ENCODE peak calls at places on chromosomes 7 and 10, in seven cellular contexts. M is A549; E is CD8-positive, alpha-beta memory T cell; B is AG04450; Q is fibroblast of lung; N is tibial artery; W is HCT116. G is an unnamed sample.
A peak's percentile ranks its signal among the peaks of the same experiment; 100 is the strongest.

GRCh38 chr7:106914018-106914607 is 49.0 kb downstream of the PIK3CG start:
- DNase-seq in N (no peak), B (no peak), W (no peak), E (no peak), M (no peak), Q (no peak), G (no peak)

GRCh38 chr7:24383055-24383454 is 99.1 kb downstream of the NPY start:
- DNase-seq in W (no peak), Q (no peak), B (no peak), M (no peak), N (no peak), E (no peak), G (no peak)

GRCh38 chr7:131097662-131098376 is 229.9 kb upstream of the MKLN1 start:
- DNase-seq in Q (no peak), B (no peak), E (no peak), M (no peak), N (no peak), W (no peak), G (no peak)

GRCh38 chr7:114414151-114415053 is at the start of gene FOXP2:
- DNase-seq in W (no peak), E (no peak), M (no peak), B (no peak), N (no peak), Q (peak; percentile 81), G (no peak)

GRCh38 chr10:1574719-1575118 is 162.6 kb downstream of the ADARB2 start:
- DNase-seq in N (peak; percentile 16), B (no peak), E (no peak), M (no peak), Q (no peak), W (no peak), G (no peak)

GRCh38 chr10:86341361-86341811 is 25.2 kb downstream of the GRID1 start:
- DNase-seq in W (no peak), E (no peak), N (peak; percentile 43), B (no peak), Q (no peak), M (no peak), G (no peak)

GRCh38 chr10:2143213-2143882 is 406.0 kb upstream of the ADARB2 start:
- DNase-seq in E (no peak), W (no peak), M (no peak), Q (no peak), B (no peak), N (no peak), G (no peak)

GRCh38 chr7:75739796-75740672 is 1.3 kb upstream of the HIP1 start:
- DNase-seq in Q (peak; percentile 64), M (no peak), E (no peak), B (no peak), N (no peak), W (no peak), G (no peak)

GRCh38 chr10:27319752-27320561 is 79.4 kb upstream of the ACBD5 start:
- DNase-seq in N (peak; percentile 69), Q (peak; percentile 52), E (no peak), B (no peak), W (no peak), M (peak; percentile 16), G (peak; percentile 49)

GRCh38 chr7:29588900-29589696 is 25.5 kb downstream of the PRR15 start:
- DNase-seq in E (no peak), Q (peak; percentile 51), W (peak; percentile 56), B (peak; percentile 8), M (peak; percentile 72), N (no peak), G (no peak)

GRCh38 chr7:96901822-96902412 is 103.4 kb upstream of the DLX6 start:
- DNase-seq in B (no peak), W (no peak), M (no peak), E (no peak), Q (no peak), N (no peak), G (no peak)

GRCh38 chr10:59271160-59271559 is 91.2 kb downstream of the FAM13C start:
- DNase-seq in W (no peak), B (no peak), M (no peak), E (no peak), Q (no peak), N (no peak), G (no peak)

GRCh38 chr7:85695041-85695990 is 508.5 kb upstream of the SEMA3D start:
- DNase-seq in N (no peak), W (no peak), E (no peak), B (no peak), Q (peak; percentile 34), M (peak; percentile 25), G (no peak)

GRCh38 chr10:734481-734880 is 45.0 kb upstream of the DIP2C start:
- DNase-seq in B (no peak), M (no peak), Q (no peak), N (no peak), W (no peak), E (no peak), G (no peak)

GRCh38 chr10:93762979-93763391 is 5.2 kb downstream of the LGI1 start:
- DNase-seq in N (no peak), Q (no peak), B (no peak), E (no peak), M (no peak), W (no peak), G (no peak)

GRCh38 chr7:43113622-43114450 is 1.4 kb downstream of the HECW1 start:
- DNase-seq in Q (peak; percentile 10), M (no peak), E (no peak), B (no peak), N (no peak), W (no peak), G (no peak)

GRCh38 chr7:41655470-41655869 is 47.4 kb downstream of the INHBA start:
- DNase-seq in E (no peak), B (no peak), W (no peak), M (no peak), N (no peak), Q (no peak), G (no peak)

GRCh38 chr7:38858281-38858884 is 50.6 kb downstream of the VPS41 start:
- DNase-seq in M (no peak), N (no peak), B (peak; percentile 33), W (no peak), E (no peak), Q (peak; percentile 54), G (no peak)

GRCh38 chr10:19556666-19557065 is 259.6 kb upstream of the PLXDC2 start:
- DNase-seq in M (no peak), W (no peak), Q (peak; percentile 21), B (no peak), N (no peak), E (no peak), G (no peak)

GRCh38 chr7:14754631-14755030 is 147.9 kb downstream of the DGKB start:
- DNase-seq in Q (peak; percentile 76), W (no peak), B (peak; percentile 8), E (no peak), N (no peak), M (no peak), G (no peak)

GRCh38 chr7:112140600-112140999 is 65.6 kb downstream of the DOCK4 start:
- DNase-seq in E (no peak), N (no peak), W (no peak), B (no peak), M (no peak), Q (no peak), G (no peak)

GRCh38 chr10:132960071-132960472 is 17.7 kb upstream of the CFAP46 start:
- DNase-seq in M (no peak), Q (no peak), B (no peak), E (no peak), W (no peak), N (peak; percentile 56), G (peak; percentile 62)

DNA sequence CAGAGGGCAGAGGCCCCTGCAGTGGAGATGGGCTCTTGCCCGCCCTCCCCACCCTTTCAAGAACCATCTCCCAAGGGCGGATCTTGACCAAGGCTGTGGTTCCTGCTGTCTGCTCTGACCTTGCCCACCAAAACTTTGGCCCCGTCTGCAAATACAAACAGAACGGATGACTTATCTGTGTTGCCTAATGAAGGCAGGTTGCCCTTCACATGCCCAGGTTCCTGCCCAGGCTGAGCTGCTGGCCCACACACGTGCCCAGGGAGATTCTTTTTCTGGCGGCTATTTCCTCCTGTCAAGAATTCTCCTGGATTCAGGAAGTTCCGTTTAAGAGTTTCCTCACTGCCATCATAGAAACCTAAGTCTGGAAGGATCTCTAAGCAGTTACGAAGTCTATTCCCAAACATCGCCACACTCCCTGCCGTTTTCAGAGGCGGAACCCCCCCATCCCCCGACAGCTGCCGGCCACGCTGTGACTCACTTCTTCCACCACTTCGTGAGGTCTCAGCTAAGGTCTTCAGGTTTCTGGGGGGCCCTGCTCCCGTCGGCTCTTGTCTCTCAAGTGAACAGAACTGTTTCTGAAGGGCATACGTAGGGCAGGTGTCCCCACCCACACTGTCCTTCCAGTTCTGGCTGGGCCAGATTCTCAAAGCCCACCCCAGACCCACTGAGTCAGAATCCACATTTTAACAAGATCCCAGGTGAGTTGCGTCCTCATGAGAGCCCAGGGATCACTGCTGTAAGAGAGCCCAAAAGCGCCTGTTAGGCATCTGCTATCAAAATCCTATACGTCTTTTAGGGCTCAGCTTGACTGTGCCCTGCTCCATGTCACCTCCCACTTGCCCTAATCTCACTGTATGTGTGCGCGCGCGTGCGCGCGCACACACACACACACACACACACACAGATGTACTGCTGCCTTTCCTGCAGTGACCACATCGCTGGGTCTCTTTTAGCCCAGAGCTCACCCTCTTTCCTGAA is 78.6 kb downstream of the PROSER2 start:
- DNase-seq in N (no peak), M (no peak), E (no peak), W (no peak), Q (no peak), B (no peak), G (no peak)
- H3K27ac ChIP-seq in N (no peak overlapping the region), M (peak overlapping the region; percentile 12), E (peak overlapping the region; percentile 43), W (no peak overlapping the region), Q (no peak overlapping the region), B (no peak overlapping the region), G (no peak overlapping the region)

GRCh38 chr10:6195376-6195775 is 7.4 kb upstream of the PFKFB3 start:
- DNase-seq in Q (no peak), W (no peak), B (no peak), N (peak; percentile 87), E (no peak), M (no peak), G (peak; percentile 91)
- H3K27ac ChIP-seq in Q (no peak overlapping the region), W (no peak overlapping the region), B (no peak overlapping the region), N (peak overlapping the region; percentile 87), E (no peak overlapping the region), M (no peak overlapping the region), G (peak overlapping the region; percentile 97)

DNA sequence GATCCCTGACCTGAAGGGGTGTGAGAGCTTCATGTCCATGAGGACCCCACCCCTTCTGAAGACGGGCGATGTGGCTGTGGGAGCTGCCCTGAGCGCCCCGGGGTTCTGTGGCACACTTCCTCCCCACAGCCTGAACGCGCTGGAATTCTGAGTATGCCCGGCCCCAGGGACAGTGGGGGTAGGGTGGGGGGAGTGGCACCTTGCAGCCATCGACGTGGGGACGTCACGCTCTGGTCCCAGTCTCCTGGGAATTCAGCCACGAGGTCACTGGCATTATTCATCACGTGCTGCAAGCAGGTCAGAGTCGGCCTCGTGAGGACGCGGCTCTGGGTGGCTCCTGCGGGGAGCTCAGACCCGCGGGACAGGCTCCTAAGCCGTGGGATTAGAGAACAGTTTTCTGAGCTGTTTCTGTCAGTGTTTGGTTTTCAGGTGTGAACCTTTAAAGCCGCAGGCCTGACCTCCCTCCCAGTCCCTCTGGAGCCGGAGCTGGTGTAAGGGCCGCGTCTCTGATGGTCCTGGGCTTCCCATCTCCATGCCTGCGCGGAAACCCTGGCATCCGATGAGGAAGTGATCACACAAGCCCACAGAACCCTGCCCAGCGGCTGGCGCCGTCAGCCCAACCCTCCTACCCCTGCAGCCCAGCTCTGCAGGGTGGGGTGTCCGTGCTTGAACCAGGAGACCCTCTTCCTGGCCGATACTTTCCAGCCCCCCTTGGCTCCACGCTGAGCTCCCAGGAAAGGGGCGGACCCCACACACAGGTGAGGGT is 16.2 kb downstream of the GPR146 start:
- DNase-seq in M (no peak), E (no peak), W (no peak), Q (no peak), B (no peak), N (peak; percentile 92), G (no peak)
- H3K27ac ChIP-seq in M (no peak overlapping the region), E (no peak overlapping the region), W (no peak overlapping the region), Q (no peak overlapping the region), B (no peak overlapping the region), N (peak overlapping the region; percentile 57), G (peak overlapping the region; percentile 23)

GRCh38 chr10:127310389-127310788 is 114.0 kb upstream of the INSYN2A start:
- DNase-seq in N (no peak), M (no peak), Q (peak; percentile 25), W (no peak), E (no peak), B (no peak), G (no peak)
- H3K27ac ChIP-seq in N (no peak overlapping the region), M (no peak overlapping the region), Q (no peak overlapping the region), W (no peak overlapping the region), E (no peak overlapping the region), B (no peak overlapping the region), G (no peak overlapping the region)